ENCODE peak calls at places on chromosomes 11 and 22, in six cellular contexts. V is aorta; M is Karpas-422; O is BJ; Z is astrocyte; I is CD8-positive, alpha-beta memory T cell. W is an unnamed sample. For H3K36me3, the result is how much of the 10 kb centered on the place peaks cover.

GRCh38 chr11:109205312-109205711 is 216.7 kb upstream of the C11orf87 start:
- DNase-seq in V (no peak), O (no peak), Z (no peak), I (no peak), M (no peak), W (no peak)

GRCh38 chr22:33105501-33105911 is 47.3 kb upstream of the SYN3 start:
- DNase-seq in I (no peak), M (no peak), Z (peak), V (no peak), O (no peak), W (peak)

GRCh38 chr11:132779487-132779886 is 752.8 kb downstream of the OPCML start:
- DNase-seq in V (no peak), O (no peak), Z (peak), I (no peak), M (no peak), W (no peak)

GRCh38 chr11:66338276-66339162 is 2.3 kb upstream of the RIN1 start:
- DNase-seq in V (no peak), M (no peak), I (peak), Z (no peak), O (no peak), W (no peak)

GRCh38 chr11:120501976-120502755 is 9.4 kb upstream of the GRIK4 start:
- DNase-seq in M (no peak), O (no peak), V (no peak), I (no peak), Z (no peak), W (no peak)

GRCh38 chr22:34055525-34056200 is 135.4 kb upstream of the LARGE1 start:
- DNase-seq in M (peak), Z (no peak), I (no peak), O (no peak), V (no peak), W (no peak)

GRCh38 chr11:29075726-29076125 is 941.1 kb downstream of the KCNA4 start:
- DNase-seq in I (no peak), Z (no peak), M (no peak), V (no peak), O (no peak), W (no peak)

GRCh38 chr11:71102251-71102995 is 150.0 kb downstream of the SHANK2 start:
- DNase-seq in I (peak), Z (no peak), V (peak), M (no peak), O (no peak), W (no peak)

GRCh38 chr11:45266693-45267451 is 19.3 kb downstream of the SYT13 start:
- DNase-seq in M (peak), I (no peak), Z (no peak), V (no peak), O (no peak), W (no peak)

GRCh38 chr11:119284344-119285157 is 32.4 kb downstream of the MCAM start:
- DNase-seq in M (peak), V (no peak), O (no peak), Z (peak), I (no peak), W (no peak)

GRCh38 chr11:62791501-62792192 is at the start of gene TMEM223:
- DNase-seq in M (peak), Z (peak), V (peak), I (peak), O (peak), W (no peak)

GRCh38 chr11:76807206-76807875 is 24.2 kb downstream of the TSKU start:
- DNase-seq in Z (peak), M (peak), I (peak), V (peak), O (no peak), W (no peak)

GRCh38 chr11:7220636-7221035 is 31.1 kb upstream of the SYT9 start:
- DNase-seq in O (no peak), V (no peak), M (no peak), Z (no peak), I (no peak), W (no peak)

GRCh38 chr11:101880208-101880607 is 34.6 kb upstream of the CEP126 start:
- DNase-seq in O (no peak), V (no peak), I (no peak), Z (peak), M (peak), W (peak)

GRCh38 chr22:46972901-46973831 is 210.7 kb downstream of the TBC1D22A start:
- DNase-seq in O (no peak), M (no peak), I (peak), V (no peak), Z (no peak), W (no peak)

GRCh38 chr11:6365659-6366058 is 24.6 kb upstream of the SMPD1 start:
- DNase-seq in I (no peak), O (no peak), M (no peak), V (no peak), Z (no peak), W (no peak)

GRCh38 chr22:23213031-23213555 is 32.8 kb downstream of the BCR start:
- DNase-seq in V (peak), M (no peak), Z (no peak), I (no peak), O (no peak), W (no peak)

GRCh38 chr11:131883332-131883731 is 512.9 kb downstream of the NTM start:
- DNase-seq in O (no peak), I (no peak), Z (no peak), M (no peak), V (no peak), W (no peak)

GRCh38 chr11:111672949-111673348 is 70.7 kb downstream of the SIK2 start:
- DNase-seq in Z (no peak), O (no peak), V (no peak), I (no peak), M (no peak), W (no peak)

GRCh38 chr11:37841016-37841415 is 1243.0 kb upstream of the RAG2 start:
- DNase-seq in V (no peak), O (no peak), Z (peak), I (no peak), M (no peak), W (no peak)

DNA sequence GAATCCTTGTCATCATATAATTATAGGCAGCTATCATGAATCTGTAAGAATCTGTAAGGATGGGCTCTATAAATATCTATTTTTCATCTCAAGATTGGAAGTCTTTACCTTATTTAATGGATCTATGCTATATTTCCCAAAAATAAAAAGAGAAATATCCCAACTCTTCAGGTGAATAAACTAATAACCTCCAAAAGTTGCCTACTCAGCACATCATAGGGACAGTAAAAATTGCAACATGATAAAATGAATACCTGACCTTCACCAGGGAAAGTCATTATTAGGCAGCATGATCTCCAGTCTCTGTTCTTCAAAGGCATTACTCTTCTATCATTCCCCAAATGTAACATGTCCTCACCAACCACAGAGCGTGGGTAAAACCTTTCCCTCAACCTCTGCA is 277.3 kb downstream of the RAB38 start:
- DNase-seq in M (no peak), I (no peak), O (no peak), Z (no peak), V (no peak), W (no peak)
- H3K36me3 ChIP-seq in M (under half), I (under half), O (under half), Z (under half), V (under half), W (under half)

GRCh38 chr22:45804986-45805325 is 133.3 kb downstream of the ATXN10 start:
- DNase-seq in M (no peak), I (no peak), V (no peak), O (peak), Z (peak), W (peak)
- H3K4me3 ChIP-seq in M (no peak), I (no peak), V (no peak), O (no peak), Z (peak), W (no peak)

DNA sequence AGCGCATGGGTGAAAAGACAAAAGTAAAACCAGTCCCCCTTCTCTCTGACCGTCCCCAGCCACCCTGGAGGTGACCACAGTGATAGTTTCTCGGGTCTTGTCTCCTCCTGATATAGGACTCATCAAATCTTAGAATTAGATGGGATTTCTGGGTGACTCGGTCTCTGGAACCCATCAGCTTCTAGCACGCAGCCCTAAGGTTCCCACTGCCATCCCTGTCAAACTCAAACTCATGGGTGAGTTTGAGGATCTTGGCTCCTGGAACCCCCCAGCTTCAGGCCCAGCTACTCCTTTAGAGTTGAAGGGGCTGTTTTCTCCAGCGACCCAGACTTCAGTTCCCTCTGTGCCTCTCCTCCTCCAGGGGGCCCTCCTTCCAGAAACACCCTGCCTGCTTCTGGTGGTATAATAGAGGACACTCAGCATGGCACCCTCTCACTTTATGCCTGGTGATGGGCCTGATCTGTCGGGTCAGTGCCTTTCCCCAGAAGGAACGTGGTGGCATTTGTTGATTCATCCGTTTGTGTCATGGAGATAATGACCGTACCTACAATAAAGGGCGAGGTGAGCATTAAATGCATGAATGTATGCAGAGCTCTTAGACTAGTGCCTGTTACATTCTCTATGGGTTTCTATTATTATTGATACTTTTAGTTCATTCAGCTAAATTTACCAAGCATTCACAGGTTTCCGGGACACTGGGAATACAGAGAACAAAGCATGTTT is 31.7 kb downstream of the MCM5 start:
- DNase-seq in I (no peak), M (no peak), Z (no peak), O (no peak), V (no peak), W (no peak)
- H3K36me3 ChIP-seq in I (under half), M (half or more), Z (under half), O (under half), V (under half), W (under half)

DNA sequence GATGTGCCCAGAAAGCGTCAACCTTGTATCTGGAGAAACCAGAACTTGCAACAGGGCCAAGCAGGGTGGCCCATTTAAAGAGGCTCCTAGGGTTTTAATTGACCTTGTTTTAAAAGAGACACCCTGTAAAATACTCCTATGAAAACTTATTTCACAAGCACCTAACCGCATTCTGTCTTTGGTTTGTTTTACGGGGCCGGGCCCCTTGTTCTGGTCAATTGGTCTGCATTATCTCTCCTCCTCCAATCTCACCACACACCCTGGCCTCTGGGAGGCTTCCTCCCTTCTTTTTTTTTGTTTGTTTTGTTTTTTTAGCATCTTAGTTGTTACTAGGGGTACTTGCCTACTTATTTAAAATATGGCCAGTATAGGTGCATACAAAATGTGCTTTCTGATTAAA is 4.7 kb downstream of the EHF start:
- DNase-seq in V (no peak), M (no peak), I (no peak), O (no peak), Z (no peak), W (no peak)
- H3K4me3 ChIP-seq in V (no peak), M (no peak), I (no peak), O (no peak), Z (no peak), W (no peak)

DNA sequence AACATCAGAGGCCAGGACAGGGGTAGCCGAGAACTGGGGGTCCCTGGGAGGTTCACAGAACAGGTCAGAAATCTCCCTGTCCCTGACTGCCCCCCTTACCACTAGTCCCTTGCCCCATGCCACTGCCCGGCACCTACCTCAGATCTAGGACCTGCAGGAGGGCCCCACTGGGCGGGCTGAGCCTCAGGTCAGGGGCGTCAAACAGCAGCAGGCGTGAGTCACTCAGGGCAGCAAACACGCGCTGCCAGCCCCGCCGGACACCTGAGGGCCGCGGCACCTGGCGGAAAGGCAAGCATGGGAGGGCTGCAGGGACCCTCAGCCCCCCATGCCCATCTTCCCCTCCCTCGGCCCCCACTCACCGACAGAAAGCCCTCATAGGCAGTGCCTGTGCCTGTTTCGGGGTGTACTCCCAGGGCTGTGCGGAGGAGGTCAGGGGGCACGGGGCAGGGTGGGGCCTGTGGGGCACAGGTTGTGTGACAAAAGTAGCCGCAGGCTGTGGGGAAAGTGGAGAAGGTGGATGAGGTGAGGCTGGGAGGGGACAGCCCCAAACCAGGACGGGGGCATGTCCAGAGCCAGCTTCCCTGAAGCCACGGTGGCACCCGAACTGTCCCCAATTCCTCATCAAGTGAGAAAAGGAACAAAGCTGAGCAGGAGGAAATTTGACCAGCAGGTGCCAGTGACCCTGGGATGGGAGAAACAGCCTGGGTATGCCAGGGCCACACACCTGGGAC is 11.8 kb downstream of the CDC42BPG start:
- DNase-seq in V (no peak), O (no peak), M (no peak), I (no peak), Z (no peak), W (no peak)
- H3K36me3 ChIP-seq in V (under half), O (under half), M (under half), I (under half), Z (under half), W (under half)

DNA sequence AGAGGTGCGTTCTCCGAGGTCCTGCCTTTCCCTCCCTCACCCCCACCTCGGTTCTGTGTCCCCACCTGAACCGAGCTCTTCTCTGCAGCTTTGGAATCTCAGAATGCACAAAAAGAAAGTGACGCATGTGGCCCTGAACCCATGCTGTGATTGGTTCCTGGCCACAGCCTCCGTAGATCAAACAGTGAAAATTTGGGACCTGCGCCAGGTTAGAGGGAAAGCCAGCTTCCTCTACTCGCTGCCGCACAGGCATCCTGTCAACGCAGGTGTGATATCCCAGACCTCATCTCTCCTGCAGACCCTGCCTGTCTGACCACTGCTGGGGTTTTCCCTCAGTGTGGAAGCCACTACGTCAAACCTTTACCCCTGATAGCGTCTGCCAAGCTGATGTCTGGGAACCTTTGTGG is 13.9 kb downstream of the ACP2 start:
- DNase-seq in M (no peak), V (no peak), O (no peak), I (peak), Z (peak), W (no peak)
- H3K4me3 ChIP-seq in M (no peak), V (no peak), O (no peak), I (peak), Z (no peak), W (no peak)

GRCh38 chr22:19062909-19063308 is 59.3 kb downstream of the DGCR2 start:
- DNase-seq in Z (no peak), M (no peak), I (no peak), V (no peak), O (no peak), W (no peak)

GRCh38 chr22:19062139-19062789 is 59.9 kb downstream of the DGCR2 start:
- DNase-seq in V (no peak), M (no peak), O (no peak), I (no peak), Z (no peak), W (no peak)

GRCh38 chr22:19064354-19065054 is 57.7 kb downstream of the DGCR2 start:
- DNase-seq in O (no peak), Z (no peak), I (no peak), M (no peak), V (no peak), W (no peak)

GRCh38 chr22:19065298-19065859 is 56.8 kb downstream of the DGCR2 start:
- DNase-seq in M (no peak), Z (no peak), O (no peak), V (no peak), I (no peak), W (no peak)

DNA sequence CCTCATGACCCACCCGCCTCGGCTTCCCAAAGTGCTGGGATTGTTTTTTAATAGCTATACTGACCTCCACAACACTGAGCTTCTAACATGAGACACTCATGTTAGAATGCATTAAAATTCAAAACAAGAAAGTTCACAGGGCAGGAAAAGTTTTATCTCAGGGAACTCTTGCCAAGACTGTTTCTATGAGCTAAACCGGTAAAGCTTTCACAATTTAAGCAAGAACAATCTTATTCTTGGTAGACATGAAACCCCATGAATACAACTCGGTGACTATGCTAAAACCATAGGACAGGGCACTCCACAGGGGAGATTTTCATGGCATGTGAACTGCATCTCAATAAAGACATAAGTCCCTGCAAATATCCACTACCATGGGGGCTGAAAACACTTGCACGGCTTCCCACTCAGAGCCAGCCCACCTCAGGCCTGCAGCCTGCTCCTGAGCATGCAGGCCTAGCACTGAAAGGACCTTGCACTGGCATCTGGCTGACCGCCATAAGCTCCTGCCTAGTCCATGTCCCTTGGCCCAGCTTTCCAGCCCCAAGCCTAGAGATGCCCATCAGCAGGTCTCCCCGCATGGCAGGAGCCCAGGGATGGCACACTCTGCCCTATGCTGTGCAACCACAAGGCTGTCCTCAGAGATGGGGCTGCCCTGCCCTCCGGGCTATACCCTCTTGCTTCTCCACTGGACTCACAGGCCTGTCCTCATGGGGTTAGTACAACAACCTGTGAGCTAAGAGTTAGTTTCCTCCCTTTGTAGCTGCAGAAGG is 58.4 kb downstream of the DGCR2 start:
- DNase-seq in O (no peak), V (no peak), M (no peak), I (no peak), Z (no peak), W (no peak)
- H3K36me3 ChIP-seq in O (under half), V (under half), M (under half), I (half or more), Z (under half), W (under half)

DNA sequence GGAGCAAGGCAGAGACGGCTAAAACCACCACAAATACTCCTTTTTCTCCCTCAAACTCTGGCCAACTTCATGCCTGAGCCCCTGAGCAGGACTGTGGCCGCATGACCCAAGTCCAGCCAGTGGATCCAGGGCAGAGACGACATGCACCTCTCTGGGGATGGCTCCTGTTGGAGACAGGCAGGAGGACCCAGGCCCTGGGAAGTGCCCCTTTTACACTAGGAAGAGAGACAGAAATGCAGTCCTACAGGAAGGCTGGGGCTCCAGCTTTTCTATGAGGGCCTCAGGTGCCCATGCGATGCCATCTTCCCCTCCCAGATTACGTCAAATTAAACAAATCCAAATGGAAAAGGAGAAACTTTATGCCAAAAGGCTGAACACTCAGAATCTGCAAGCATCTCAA is 498.0 kb downstream of the BRD1 start:
- DNase-seq in V (no peak), M (no peak), Z (no peak), I (no peak), O (no peak), W (no peak)
- H3K4me3 ChIP-seq in V (no peak), M (no peak), Z (no peak), I (no peak), O (no peak), W (no peak)